ENCODE peak calls at places on chromosomes 13 and 19, in nine cellular contexts. L is CD4-positive, alpha-beta memory T cell; V is fibroblast of lung; D is CD8-positive, alpha-beta T cell; N is uterus; W is hepatocyte; K is effector memory CD4-positive, alpha-beta T cell; Y is IMR-90; B is breast epithelium. O is an unnamed sample.

GRCh38 chr13:51971520-51972426 is 39.5 kb downstream of the ATP7B start:
- DNase-seq in L (no peak), V (no peak), D (no peak), N (no peak), W (no peak), K (no peak), Y (no peak), B (no peak), O (no peak)

GRCh38 chr19:35169226-35169995 is 14.9 kb downstream of the FXYD5 start:
- DNase-seq in L (no peak), V (no peak), D (no peak), N (no peak), W (no peak), K (no peak), Y (no peak), B (no peak), O (no peak)

GRCh38 chr13:32905063-32905863 is 111.0 kb upstream of the KL start:
- DNase-seq in L (no peak), V (no peak), D (no peak), N (no peak), W (no peak), K (no peak), Y (peak; percentile 3), B (no peak), O (peak; percentile 11)

GRCh38 chr13:30022256-30022655 is 171.8 kb upstream of the UBL3 start:
- DNase-seq in L (no peak), V (no peak), D (no peak), N (no peak), W (no peak), K (no peak), Y (no peak), B (no peak), O (no peak)

GRCh38 chr13:26679945-26680516 is 80.6 kb downstream of the GPR12 start:
- DNase-seq in L (no peak), V (peak; percentile 12), D (no peak), N (no peak), W (no peak), K (no peak), Y (peak; percentile 54), B (no peak), O (no peak)

GRCh38 chr13:45015300-45015699 is 26.0 kb downstream of the GPALPP1 start:
- DNase-seq in L (no peak), V (no peak), D (no peak), N (no peak), W (no peak), K (no peak), Y (peak; percentile 73), B (no peak), O (no peak)

GRCh38 chr13:23865065-23865464 is 24.1 kb downstream of the MIPEP start:
- DNase-seq in L (no peak), V (no peak), D (no peak), N (no peak), W (no peak), K (no peak), Y (peak; percentile 19), B (no peak), O (no peak)

GRCh38 chr19:47036233-47036651 is 12.2 kb downstream of the TMEM160 start:
- DNase-seq in L (no peak), V (no peak), D (no peak), N (no peak), W (peak; percentile 61), K (no peak), Y (no peak), B (no peak), O (no peak)

GRCh38 chr19:39996218-39996810 is 546 bp upstream of the ZNF546 start:
- DNase-seq in L (no peak), V (peak; percentile 64), D (no peak), N (no peak), W (peak; percentile 31), K (peak; percentile 15), Y (peak; percentile 70), B (no peak), O (no peak)

GRCh38 chr13:29733069-29733700 is 117.2 kb downstream of the UBL3 start:
- DNase-seq in L (no peak), V (no peak), D (no peak), N (no peak), W (peak; percentile 52), K (no peak), Y (no peak), B (no peak), O (no peak)

GRCh38 chr19:7905859-7906258 is 2.2 kb downstream of the MAP2K7 start:
- DNase-seq in L (no peak), V (no peak), D (no peak), N (no peak), W (no peak), K (no peak), Y (no peak), B (no peak), O (no peak)

GRCh38 chr19:31974941-31975340 is 370.5 kb upstream of the ZNF507 start:
- DNase-seq in L (no peak), V (no peak), D (no peak), N (no peak), W (no peak), K (no peak), Y (no peak), B (no peak), O (no peak)

GRCh38 chr19:1238373-1239303 is 833 bp upstream of the CBARP start:
- DNase-seq in L (no peak), V (no peak), D (no peak), N (peak; percentile 37), W (no peak), K (no peak), Y (no peak), B (no peak), O (no peak)
- H3K4me3 ChIP-seq in L (no peak overlapping the region), V (peak overlapping the region; percentile 15), D (no peak overlapping the region), N (no peak overlapping the region), W (no peak overlapping the region), K (peak overlapping the region; percentile 22), Y (peak overlapping the region; percentile 94), B (peak overlapping the region; percentile 20), O (peak overlapping the region; percentile 77)

GRCh38 chr13:72304121-72304745 is 423.2 kb downstream of the MZT1 start:
- DNase-seq in L (no peak), V (peak; percentile 88), D (no peak), N (no peak), W (no peak), K (no peak), Y (no peak), B (no peak), O (no peak)
- H3K27ac ChIP-seq in L (no peak overlapping the region), V (no peak overlapping the region), D (no peak overlapping the region), N (no peak overlapping the region), W (no peak overlapping the region), K (no peak overlapping the region), Y (no peak overlapping the region), B (no peak overlapping the region), O (no peak overlapping the region)

GRCh38 chr19:57620673-57621348 is 6.8 kb downstream of the ZNF134 start:
- DNase-seq in L (no peak), V (peak; percentile 47), D (no peak), N (no peak), W (no peak), K (no peak), Y (peak; percentile 15), B (no peak), O (no peak)

DNA sequence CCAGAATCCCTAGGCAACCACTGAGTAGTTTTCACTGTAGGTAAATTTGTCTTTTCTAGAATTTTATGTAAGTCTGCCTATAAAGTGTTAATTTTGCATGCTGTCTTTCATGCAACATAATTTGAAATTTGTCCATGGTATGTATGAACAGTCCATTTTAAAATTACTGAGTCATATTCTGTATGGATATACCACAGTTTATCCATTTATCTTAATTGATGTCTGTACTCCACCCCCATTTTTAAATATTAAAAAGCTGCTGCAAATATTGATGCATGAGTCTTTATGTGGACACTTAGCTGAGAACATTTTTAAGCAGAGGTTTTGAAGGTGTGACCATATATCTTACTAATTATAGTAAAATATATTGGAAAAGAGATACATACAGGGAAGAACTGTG is 9.0 kb downstream of the ZNF134 start:
- DNase-seq in L (no peak), V (no peak), D (no peak), N (no peak), W (no peak), K (no peak), Y (no peak), B (no peak), O (no peak)
- H3K9me3 ChIP-seq in L (peaks cover 28% of the 10 kb centered on the region), V (peaks cover 18% of the 10 kb centered on the region), D (peaks cover 80% of the 10 kb centered on the region), N (peaks cover 6% of the 10 kb centered on the region), W (peaks cover 70% of the 10 kb centered on the region), K (peaks cover 72% of the 10 kb centered on the region), Y (peaks cover 70% of the 10 kb centered on the region), B (peaks cover 95% of the 10 kb centered on the region), O (peaks cover 33% of the 10 kb centered on the region)

GRCh38 chr19:9911524-9911923 is 24.8 kb downstream of the OLFM2 start:
- DNase-seq in L (no peak), V (no peak), D (no peak), N (no peak), W (no peak), K (no peak), Y (no peak), B (no peak), O (no peak)
- H3K4me3 ChIP-seq in L (no peak overlapping the region), V (no peak overlapping the region), D (no peak overlapping the region), N (no peak overlapping the region), W (no peak overlapping the region), K (no peak overlapping the region), Y (no peak overlapping the region), B (no peak overlapping the region), O (no peak overlapping the region)